ENCODE peak calls at places on chromosomes 4 and X, in nine cellular contexts. O, U, V, E, S, Q, C, F and K are unnamed samples.
A peak's percentile ranks its signal among the peaks of the same experiment; 100 is the strongest.

GRCh38 chrX:19954707-19955106 is 36.2 kb downstream of the BCLAF3 start:
- DNase-seq in O (peak; percentile 6), U (no peak), V (no peak), E (no peak), S (no peak), Q (no peak), C (no peak), F (no peak), K (no peak)

GRCh38 chr4:109574931-109575804 is 15.1 kb downstream of the MCUB start:
- DNase-seq in O (no peak), U (no peak), V (no peak), E (no peak), S (no peak), Q (no peak), C (no peak), F (no peak), K (no peak)

GRCh38 chr4:122673252-122673651 is 52.4 kb upstream of the IL21 start:
- DNase-seq in O (no peak), U (no peak), V (no peak), E (no peak), S (no peak), Q (no peak), C (no peak), F (no peak), K (no peak)

GRCh38 chr4:103424853-103425252 is 226.7 kb upstream of the CENPE start:
- DNase-seq in O (no peak), U (peak; percentile 32), V (peak; percentile 79), E (no peak), S (no peak), Q (peak; percentile 60), C (no peak), F (no peak), K (no peak)

GRCh38 chr4:100188829-100189228 is 1.4 kb downstream of the DDIT4L start:
- DNase-seq in O (no peak), U (no peak), V (no peak), E (no peak), S (peak; percentile 38), Q (no peak), C (no peak), F (no peak), K (no peak)

GRCh38 chrX:86830685-86831084 is 682.4 kb downstream of the DACH2 start:
- DNase-seq in O (no peak), U (no peak), V (no peak), E (no peak), S (no peak), Q (no peak), C (no peak), F (no peak), K (no peak)

GRCh38 chr4:94463771-94464170 is 12.0 kb downstream of the PDLIM5 start:
- DNase-seq in O (peak; percentile 47), U (no peak), V (no peak), E (no peak), S (no peak), Q (no peak), C (no peak), F (no peak), K (no peak)

GRCh38 chr4:4852591-4853362 is 6.7 kb upstream of the MSX1 start:
- DNase-seq in O (peak; percentile 76), U (peak; percentile 35), V (no peak), E (no peak), S (no peak), Q (no peak), C (no peak), F (no peak), K (no peak)

GRCh38 chr4:101393256-101393655 is 45.9 kb upstream of the PPP3CA start:
- DNase-seq in O (peak; percentile 65), U (no peak), V (no peak), E (no peak), S (no peak), Q (peak; percentile 40), C (peak; percentile 70), F (no peak), K (no peak)

GRCh38 chr4:165293927-165294649 is 33.4 kb upstream of the MSMO1 start:
- DNase-seq in O (no peak), U (no peak), V (no peak), E (no peak), S (no peak), Q (no peak), C (no peak), F (no peak), K (no peak)

GRCh38 chr4:28523791-28524190 is 1663.2 kb downstream of the STIM2 start:
- DNase-seq in O (no peak), U (no peak), V (no peak), E (no peak), S (no peak), Q (no peak), C (no peak), F (no peak), K (no peak)

GRCh38 chrX:135295238-135295943 is 13.9 kb upstream of the ETDC start:
- DNase-seq in O (peak; percentile 39), U (no peak), V (no peak), E (no peak), S (peak; percentile 25), Q (no peak), C (peak; percentile 13), F (no peak), K (no peak)

GRCh38 chr4:8098506-8098905 is 60.1 kb downstream of the ABLIM2 start:
- DNase-seq in O (no peak), U (no peak), V (no peak), E (no peak), S (no peak), Q (no peak), C (no peak), F (no peak), K (no peak)

GRCh38 chr4:113760852-113761681 is 471 bp downstream of the CAMK2D start:
- DNase-seq in O (peak; percentile 71), U (peak; percentile 76), V (peak; percentile 91), E (peak; percentile 81), S (peak; percentile 86), Q (peak; percentile 72), C (peak; percentile 86), F (peak; percentile 57), K (peak; percentile 44)

GRCh38 chr4:88952081-88952480 is 104.9 kb downstream of the FAM13A start:
- DNase-seq in O (no peak), U (no peak), V (no peak), E (no peak), S (no peak), Q (no peak), C (no peak), F (no peak), K (no peak)

GRCh38 chrX:40108959-40109287 is 11.2 kb upstream of the BCOR start:
- DNase-seq in O (peak; percentile 76), U (peak; percentile 82), V (peak; percentile 86), E (peak; percentile 78), S (peak; percentile 82), Q (peak; percentile 85), C (peak; percentile 85), F (no peak), K (no peak)

GRCh38 chrX:45202171-45202570 is 1.5 kb upstream of the DIPK2B start:
- DNase-seq in O (no peak), U (no peak), V (no peak), E (no peak), S (no peak), Q (no peak), C (no peak), F (no peak), K (no peak)

GRCh38 chr4:168558587-168558986 is 61.7 kb downstream of the PALLD start:
- DNase-seq in O (peak; percentile 60), U (no peak), V (no peak), E (no peak), S (no peak), Q (peak; percentile 50), C (no peak), F (no peak), K (no peak)

GRCh38 chr4:124710911-124711310 is 1.6 kb downstream of the ANKRD50 start:
- DNase-seq in O (no peak), U (peak; percentile 31), V (no peak), E (no peak), S (peak; percentile 31), Q (no peak), C (peak; percentile 8), F (no peak), K (no peak)

GRCh38 chrX:318739-319578 is at the start of gene GTPBP6:
- DNase-seq in O (peak; percentile 100), U (peak; percentile 99), V (peak; percentile 100), E (peak; percentile 97), S (peak; percentile 99), Q (peak; percentile 100), C (peak; percentile 100), F (peak; percentile 99), K (no peak)
- TF ChIP-seq POLR2A in O (peak; percentile 79), U (no peak), V (peak; percentile 74), E (peak; percentile 52), S (peak; percentile 54), Q (no peak), C (peak; percentile 53), F (no peak), K (peak; percentile 86)

GRCh38 chr4:3291411-3291968 is 1.3 kb upstream of the RGS12 start:
- DNase-seq in O (no peak), U (peak; percentile 53), V (peak; percentile 74), E (no peak), S (peak; percentile 43), Q (no peak), C (peak; percentile 71), F (no peak), K (no peak)

GRCh38 chr4:3290476-3290875 is 2.3 kb upstream of the RGS12 start:
- DNase-seq in O (no peak), U (peak; percentile 17), V (peak; percentile 30), E (no peak), S (no peak), Q (no peak), C (no peak), F (no peak), K (no peak)

GRCh38 chr4:3290889-3291321 is 1.9 kb upstream of the RGS12 start:
- DNase-seq in O (no peak), U (peak; percentile 17), V (peak; percentile 37), E (no peak), S (no peak), Q (no peak), C (no peak), F (no peak), K (no peak)

GRCh38 chr4:3292571-3293409 is at the start of gene RGS12:
- DNase-seq in O (peak; percentile 91), U (peak; percentile 95), V (peak; percentile 98), E (peak; percentile 97), S (peak; percentile 97), Q (peak; percentile 91), C (peak; percentile 96), F (peak; percentile 90), K (peak; percentile 51)

GRCh38 chr4:3291969-3292570 is 751 bp upstream of the RGS12 start:
- DNase-seq in O (no peak), U (peak; percentile 75), V (peak; percentile 84), E (peak; percentile 74), S (peak; percentile 72), Q (peak; percentile 42), C (peak; percentile 79), F (no peak), K (no peak)
- TF ChIP-seq POLR2A in O (no peak), U (no peak), V (no peak), E (no peak), S (no peak), Q (no peak), C (no peak), F (no peak), K (no peak)

GRCh38 chrX:100928660-100929613 is at the start of gene XKRX:
- DNase-seq in O (no peak), U (peak; percentile 53), V (peak; percentile 45), E (no peak), S (peak; percentile 43), Q (peak; percentile 23), C (peak; percentile 41), F (no peak), K (no peak)
- TF ChIP-seq POLR2A in O (no peak), U (no peak), V (no peak), E (no peak), S (no peak), Q (no peak), C (no peak), F (no peak), K (no peak)

GRCh38 chr4:139295317-139296299 is 5.7 kb upstream of the NAA15 start:
- DNase-seq in O (peak; percentile 91), U (peak; percentile 98), V (peak; percentile 97), E (peak; percentile 95), S (peak; percentile 100), Q (peak; percentile 88), C (peak; percentile 98), F (peak; percentile 98), K (peak; percentile 81)
- TF ChIP-seq POLR2A in O (peak; percentile 61), U (no peak), V (peak; percentile 78), E (peak; percentile 65), S (peak; percentile 52), Q (peak; percentile 65), C (peak; percentile 8), F (no peak), K (no peak)